ENCODE peak calls at places on chromosomes 3 and 15, in ten cellular contexts. O is stomach; B is psoas muscle; C is Peyer's patch; V is effector memory CD4-positive, alpha-beta T cell; G is vagina; R is pancreas; J is testis; I is sigmoid colon; U is osteoblast. Y is an unnamed sample.
A peak's percentile ranks its signal among the peaks of the same experiment; 100 is the strongest.

GRCh38 chr3:112979244-112979832 is 4.4 kb upstream of the CD200R1 start:
- DNase-seq in O (no peak), R (no peak), U (peak; percentile 25), B (no peak), V (no peak), C (no peak), I (no peak), G (no peak), J (no peak), Y (peak; percentile 59)

GRCh38 chr3:105527949-105528348 is 161.2 kb downstream of the ALCAM start:
- DNase-seq in U (peak; percentile 4), V (no peak), O (no peak), I (no peak), J (no peak), C (no peak), R (no peak), B (no peak), G (no peak), Y (no peak)

GRCh38 chr3:53589806-53590205 is 95.4 kb downstream of the CACNA1D start:
- DNase-seq in I (no peak), J (no peak), B (no peak), G (peak; percentile 60), O (no peak), V (no peak), U (no peak), R (no peak), C (no peak), Y (no peak)

GRCh38 chr15:63094495-63094931 is 27.1 kb upstream of the LACTB start:
- DNase-seq in U (peak; percentile 68), R (no peak), B (no peak), C (no peak), G (no peak), O (no peak), V (no peak), I (no peak), J (no peak), Y (no peak)

GRCh38 chr15:81268340-81268739 is 55.6 kb downstream of the STARD5 start:
- DNase-seq in I (no peak), B (no peak), R (no peak), C (no peak), U (no peak), J (no peak), G (no peak), O (no peak), V (no peak), Y (no peak)

GRCh38 chr15:68484696-68485400 is 52.9 kb upstream of the ITGA11 start:
- DNase-seq in O (no peak), J (no peak), V (no peak), I (no peak), B (peak; percentile 58), U (peak; percentile 90), G (peak; percentile 81), R (no peak), C (no peak), Y (no peak)

GRCh38 chr3:48694610-48695051 is 8.9 kb upstream of the NCKIPSD start:
- DNase-seq in B (peak; percentile 89), O (peak; percentile 64), C (no peak), R (no peak), G (no peak), V (no peak), J (peak; percentile 92), I (peak; percentile 96), U (peak; percentile 92), Y (no peak)

GRCh38 chr3:4999626-5000184 is 20.5 kb downstream of the BHLHE40 start:
- DNase-seq in I (peak; percentile 61), J (no peak), U (no peak), B (no peak), O (no peak), V (no peak), C (no peak), G (no peak), R (no peak), Y (no peak)

GRCh38 chr3:148023994-148024393 is 614.8 kb downstream of the ZIC1 start:
- DNase-seq in R (no peak), O (no peak), G (no peak), U (no peak), V (no peak), I (peak; percentile 85), J (no peak), C (no peak), B (no peak), Y (peak; percentile 17)

GRCh38 chr15:77597804-77598453 is 34.8 kb downstream of the LINGO1 start:
- DNase-seq in C (no peak), R (no peak), I (no peak), O (no peak), U (no peak), J (no peak), G (no peak), B (no peak), V (no peak), Y (no peak)

GRCh38 chr3:71987828-71988227 is 202.9 kb upstream of the PROK2 start:
- DNase-seq in B (no peak), V (no peak), J (no peak), C (no peak), R (no peak), I (no peak), U (no peak), G (no peak), O (no peak), Y (no peak)

GRCh38 chr3:23723930-23724329 is 81.8 kb upstream of the UBE2E1 start:
- DNase-seq in G (no peak), I (no peak), V (no peak), R (no peak), C (no peak), U (no peak), O (no peak), J (no peak), B (no peak), Y (no peak)

GRCh38 chr3:23723153-23723552 is 82.6 kb upstream of the UBE2E1 start:
- DNase-seq in B (no peak), O (no peak), R (no peak), U (no peak), J (no peak), I (no peak), G (no peak), V (no peak), C (no peak), Y (no peak)

GRCh38 chr3:23720885-23721284 is 84.9 kb upstream of the UBE2E1 start:
- DNase-seq in O (no peak), G (no peak), I (no peak), V (no peak), R (no peak), B (no peak), U (no peak), C (no peak), J (no peak), Y (no peak)

GRCh38 chr3:23720059-23720458 is 85.7 kb upstream of the UBE2E1 start:
- DNase-seq in I (no peak), O (no peak), R (no peak), C (no peak), V (no peak), G (no peak), J (no peak), U (no peak), B (no peak), Y (no peak)
- H3K36me3 ChIP-seq in I (no peaks in the 10 kb centered on the region), O (no peaks in the 10 kb centered on the region), R (no peaks in the 10 kb centered on the region), C (no peaks in the 10 kb centered on the region), V (no peaks in the 10 kb centered on the region), G (no peaks in the 10 kb centered on the region), J (no peaks in the 10 kb centered on the region), U (no peaks in the 10 kb centered on the region), B (no peaks in the 10 kb centered on the region), Y (no peaks in the 10 kb centered on the region)

GRCh38 chr3:97970131-97970530 is 2.1 kb downstream of the RIOX2 start:
- DNase-seq in B (no peak), I (no peak), J (no peak), V (no peak), C (no peak), U (no peak), R (no peak), G (no peak), O (no peak), Y (no peak)

GRCh38 chr3:97970929-97971460 is 1.2 kb downstream of the RIOX2 start:
- DNase-seq in G (no peak), I (no peak), V (no peak), J (no peak), B (no peak), R (no peak), C (no peak), O (no peak), U (no peak), Y (no peak)

GRCh38 chr3:97968376-97968775 is 3.9 kb downstream of the RIOX2 start:
- DNase-seq in B (no peak), R (no peak), G (no peak), J (no peak), U (no peak), I (no peak), O (no peak), V (no peak), C (no peak), Y (no peak)

GRCh38 chr3:97969541-97969940 is 2.7 kb downstream of the RIOX2 start:
- DNase-seq in G (no peak), U (no peak), O (no peak), R (no peak), B (no peak), C (no peak), V (no peak), I (no peak), J (no peak), Y (no peak)

DNA sequence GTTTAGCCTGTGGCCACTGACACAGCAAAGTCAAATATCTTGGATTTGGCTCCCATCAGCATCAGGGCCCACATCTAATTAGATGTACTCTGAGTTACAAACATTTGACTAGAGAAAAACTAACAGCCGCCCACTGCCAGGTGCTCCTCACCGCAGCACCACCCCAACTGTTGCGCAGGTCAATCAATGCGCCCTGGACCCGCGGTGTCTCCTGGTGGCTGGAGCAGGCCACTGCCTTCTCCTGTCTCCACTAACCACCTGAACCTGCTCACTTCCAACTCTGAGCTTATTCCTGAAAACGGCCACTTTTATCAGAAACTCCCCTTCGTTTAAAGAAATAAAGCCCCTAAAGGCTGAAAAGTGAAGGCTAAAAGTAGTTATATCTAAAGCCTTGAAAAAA is 4.3 kb downstream of the RIOX2 start:
- DNase-seq in V (no peak), O (no peak), B (no peak), G (no peak), I (no peak), J (no peak), U (no peak), R (no peak), C (no peak), Y (no peak)
- H3K4me1 ChIP-seq in V (peaks cover 18% of the 10 kb centered on the region), O (peaks cover 20% of the 10 kb centered on the region), B (peaks cover 55% of the 10 kb centered on the region), G (peaks cover 30% of the 10 kb centered on the region), I (no peaks in the 10 kb centered on the region), J (peaks cover 13% of the 10 kb centered on the region), U (peaks cover 9% of the 10 kb centered on the region), R (peaks cover 19% of the 10 kb centered on the region), C (peaks cover 12% of the 10 kb centered on the region), Y (peaks cover 62% of the 10 kb centered on the region)

GRCh38 chr3:124771083-124771445 is 40.8 kb downstream of the UMPS start:
- DNase-seq in V (no peak), B (no peak), O (no peak), C (no peak), U (no peak), I (no peak), J (no peak), G (no peak), R (no peak), Y (no peak)
- H3K27ac ChIP-seq in V (no peak overlapping the region), B (peak overlapping the region; percentile 52), O (no peak overlapping the region), C (no peak overlapping the region), U (no peak overlapping the region), I (peak overlapping the region; percentile 75), J (peak overlapping the region; percentile 35), G (peak overlapping the region; percentile 50), R (no peak overlapping the region), Y (no peak overlapping the region)

DNA sequence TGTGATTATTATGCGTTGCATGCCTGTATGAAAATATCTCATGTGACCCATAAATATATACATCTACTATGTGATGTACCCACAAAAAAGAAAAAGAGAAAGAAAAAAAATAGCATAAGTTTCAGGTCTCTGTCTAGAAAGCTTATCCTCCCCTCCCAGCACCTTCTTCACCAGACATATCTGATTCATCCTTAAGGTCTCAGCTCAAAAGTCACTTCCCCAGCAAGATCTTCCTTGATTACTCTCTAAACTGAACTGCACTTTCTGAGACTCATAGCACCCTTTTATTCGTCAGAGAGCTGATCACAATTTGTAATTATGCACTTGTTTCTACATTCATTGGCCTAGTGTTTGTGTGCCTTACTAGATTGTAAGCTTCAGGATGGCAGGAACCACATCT is 11.1 kb upstream of the PTPN9 start:
- DNase-seq in C (no peak), R (no peak), I (no peak), G (no peak), J (no peak), U (no peak), V (no peak), B (no peak), O (no peak), Y (no peak)
- H3K36me3 ChIP-seq in C (peaks cover 2% of the 10 kb centered on the region), R (no peaks in the 10 kb centered on the region), I (no peaks in the 10 kb centered on the region), G (no peaks in the 10 kb centered on the region), J (no peaks in the 10 kb centered on the region), U (peaks cover 16% of the 10 kb centered on the region), V (peaks cover 3% of the 10 kb centered on the region), B (peaks cover 15% of the 10 kb centered on the region), O (no peaks in the 10 kb centered on the region), Y (no peaks in the 10 kb centered on the region)

Y was measured in CD4-positive, alpha-beta memory T cell.